ENCODE peak calls at places on chromosome 12, in five cellular contexts. P, T, U, I and Q are unnamed samples.
A peak's percentile ranks its signal among the peaks of the same experiment; 100 is the strongest.

GRCh38 chr12:110557300-110557699 is 25.8 kb downstream of the PPTC7 start:
- DNase-seq in P (no peak), T (no peak), U (no peak), I (no peak), Q (no peak)

GRCh38 chr12:64296301-64296700 is 74.2 kb upstream of the KICS2 start:
- DNase-seq in P (peak; percentile 81), T (no peak), U (no peak), I (no peak), Q (no peak)

GRCh38 chr12:131529196-131530040 is 181.5 kb upstream of the SFSWAP start:
- DNase-seq in P (no peak), T (no peak), U (no peak), I (no peak), Q (no peak)

GRCh38 chr12:101010881-101011280 is 199.2 kb downstream of the SLC5A8 start:
- DNase-seq in P (no peak), T (no peak), U (no peak), I (no peak), Q (no peak)

GRCh38 chr12:94793191-94793595 is 142.8 kb upstream of the TMCC3 start:
- DNase-seq in P (peak; percentile 66), T (no peak), U (no peak), I (no peak), Q (no peak)

GRCh38 chr12:114711689-114712152 is 27.7 kb upstream of the TBX3 start:
- DNase-seq in P (peak; percentile 92), T (no peak), U (no peak), I (no peak), Q (no peak)

GRCh38 chr12:111570090-111570961 is 28.8 kb downstream of the ATXN2 start:
- DNase-seq in P (peak; percentile 94), T (no peak), U (no peak), I (peak; percentile 75), Q (no peak)

GRCh38 chr12:53198470-53199110 is 8.5 kb downstream of the ITGB7 start:
- DNase-seq in P (no peak), T (no peak), U (no peak), I (no peak), Q (no peak)

GRCh38 chr12:109840349-109841073 is 7.3 kb upstream of the TRPV4 start:
- DNase-seq in P (peak; percentile 92), T (no peak), U (no peak), I (no peak), Q (no peak)

GRCh38 chr12:120489018-120489417 is 6.9 kb upstream of the DYNLL1 start:
- DNase-seq in P (no peak), T (no peak), U (no peak), I (peak; percentile 6), Q (no peak)

GRCh38 chr12:89389755-89390661 is 37.7 kb upstream of the DUSP6 start:
- DNase-seq in P (no peak), T (no peak), U (no peak), I (no peak), Q (no peak)